ENCODE peak calls at places on chromosomes 13 and 19, in four cellular contexts. One of them, this sample, is unnamed.

GRCh38 chr13:48831248-48831647 is 144.5 kb upstream of the FNDC3A start:
- DNase-seq in HCT116: no peak
- DNase-seq in A549: no peak
- DNase-seq in H1: no peak
- DNase-seq in this sample: no peak

GRCh38 chr19:23283925-23284324 is 33.7 kb upstream of the ZNF724 start:
- DNase-seq in HCT116: peak; percentile 18
- DNase-seq in H1: peak; percentile 54
- DNase-seq in A549: peak; percentile 61
- DNase-seq in this sample: peak; percentile 4

GRCh38 chr19:15815306-15815705 is at the start of gene OR10H1:
- DNase-seq in H1: no peak
- DNase-seq in HCT116: no peak
- DNase-seq in A549: no peak
- DNase-seq in this sample: no peak

GRCh38 chr13:30520571-30520970 is 54.8 kb upstream of the HMGB1 start:
- DNase-seq in HCT116: no peak
- DNase-seq in H1: no peak
- DNase-seq in A549: peak; percentile 20
- DNase-seq in this sample: no peak

GRCh38 chr13:52784591-52785340 is 45.1 kb upstream of the CNMD start:
- DNase-seq in H1: no peak
- DNase-seq in HCT116: no peak
- DNase-seq in A549: no peak
- DNase-seq in this sample: no peak

GRCh38 chr19:5131866-5132561 is 163.1 kb downstream of the KDM4B start:
- DNase-seq in A549: no peak
- DNase-seq in H1: no peak
- DNase-seq in HCT116: no peak
- DNase-seq in this sample: no peak

GRCh38 chr13:46521921-46522691 is 30.9 kb upstream of the LRCH1 start:
- DNase-seq in HCT116: no peak
- DNase-seq in A549: no peak
- DNase-seq in H1: no peak
- DNase-seq in this sample: no peak

GRCh38 chr13:32048816-32049215 is 17.2 kb downstream of the FRY start:
- DNase-seq in H1: no peak
- DNase-seq in A549: no peak
- DNase-seq in HCT116: no peak
- DNase-seq in this sample: peak; percentile 11

GRCh38 chr19:47226426-47227346 is 4.3 kb downstream of the BBC3 start:
- DNase-seq in A549: peak; percentile 95
- DNase-seq in HCT116: peak; percentile 76
- DNase-seq in H1: no peak
- DNase-seq in this sample: peak; percentile 54

GRCh38 chr19:19538767-19539166 is 702 bp downstream of the CILP2 start:
- DNase-seq in A549: no peak
- DNase-seq in HCT116: no peak
- DNase-seq in H1: no peak
- DNase-seq in this sample: no peak

GRCh38 chr13:91776650-91777193 is 378.3 kb downstream of the GPC5 start:
- DNase-seq in HCT116: no peak
- DNase-seq in A549: no peak
- DNase-seq in H1: no peak
- DNase-seq in this sample: no peak

GRCh38 chr13:44249439-44249838 is 124.2 kb upstream of the SERP2 start:
- DNase-seq in HCT116: no peak
- DNase-seq in A549: no peak
- DNase-seq in H1: no peak
- DNase-seq in this sample: peak; percentile 60

GRCh38 chr13:76741624-76742023 is 144.6 kb downstream of the KCTD12 start:
- DNase-seq in A549: no peak
- DNase-seq in H1: no peak
- DNase-seq in HCT116: no peak
- DNase-seq in this sample: no peak

GRCh38 chr13:42495256-42495655 is 78.7 kb upstream of the TNFSF11 start:
- DNase-seq in HCT116: no peak
- DNase-seq in H1: no peak
- DNase-seq in A549: no peak
- DNase-seq in this sample: peak; percentile 13

GRCh38 chr13:45473627-45474026 is 8.9 kb downstream of the COG3 start:
- DNase-seq in HCT116: no peak
- DNase-seq in H1: no peak
- DNase-seq in A549: peak; percentile 12
- DNase-seq in this sample: no peak

GRCh38 chr19:2294377-2295335 is 12.7 kb upstream of the PEAK3 start:
- DNase-seq in HCT116: no peak
- DNase-seq in H1: no peak
- DNase-seq in A549: no peak
- DNase-seq in this sample: no peak

GRCh38 chr13:52345048-52345447 is 60.9 kb downstream of the THSD1 start:
- DNase-seq in HCT116: no peak
- DNase-seq in A549: no peak
- DNase-seq in H1: no peak
- DNase-seq in this sample: peak; percentile 77

GRCh38 chr19:39253374-39254149 is 4.9 kb upstream of the IFNL4 start:
- DNase-seq in A549: no peak
- DNase-seq in HCT116: no peak
- DNase-seq in H1: no peak
- DNase-seq in this sample: no peak

GRCh38 chr13:113458218-113459065 is 5.2 kb upstream of the ADPRHL1 start:
- DNase-seq in H1: no peak
- DNase-seq in A549: peak; percentile 21
- DNase-seq in HCT116: no peak
- DNase-seq in this sample: no peak

GRCh38 chr19:46809534-46810272 is 21.3 kb upstream of the SLC1A5 start:
- DNase-seq in HCT116: no peak
- DNase-seq in A549: no peak
- DNase-seq in H1: no peak
- DNase-seq in this sample: no peak

GRCh38 chr19:18940791-18941627 is at the start of gene HOMER3:
- DNase-seq in A549: peak; percentile 36
- DNase-seq in H1: no peak
- DNase-seq in HCT116: no peak
- DNase-seq in this sample: peak; percentile 20

GRCh38 chr19:1354496-1355257 is 29.0 kb upstream of the NDUFS7 start:
- DNase-seq in H1: peak; percentile 82
- DNase-seq in A549: peak; percentile 81
- DNase-seq in HCT116: peak; percentile 60
- DNase-seq in this sample: peak; percentile 88

GRCh38 chr13:112722433-112723250 is 32.8 kb downstream of the ATP11A start:
- DNase-seq in HCT116: peak; percentile 86
- DNase-seq in A549: peak; percentile 74
- DNase-seq in H1: no peak
- DNase-seq in this sample: peak; percentile 92

GRCh38 chr19:16257509-16258002 is 59.8 kb downstream of the AP1M1 start:
- DNase-seq in H1: no peak
- DNase-seq in A549: no peak
- DNase-seq in HCT116: no peak
- DNase-seq in this sample: no peak

GRCh38 chr19:23547156-23547555 is 139.9 kb downstream of the ZNF675 start:
- DNase-seq in A549: no peak
- DNase-seq in H1: no peak
- DNase-seq in HCT116: no peak
- DNase-seq in this sample: no peak

GRCh38 chr13:28568286-28568685 is 73.4 kb upstream of the FLT1 start:
- DNase-seq in H1: no peak
- DNase-seq in A549: no peak
- DNase-seq in HCT116: no peak
- DNase-seq in this sample: peak; percentile 49

GRCh38 chr13:95099541-95099940 is 201.7 kb downstream of the ABCC4 start:
- DNase-seq in A549: peak; percentile 93
- DNase-seq in H1: no peak
- DNase-seq in HCT116: no peak
- DNase-seq in this sample: peak; percentile 72

GRCh38 chr13:20340759-20341161 is 108.6 kb upstream of the GJB6 start:
- DNase-seq in A549: no peak
- DNase-seq in HCT116: no peak
- DNase-seq in H1: no peak
- DNase-seq in this sample: no peak

GRCh38 chr13:45412274-45413049 is 5.7 kb downstream of the SLC25A30 start:
- DNase-seq in H1: no peak
- DNase-seq in HCT116: no peak
- DNase-seq in A549: no peak
- DNase-seq in this sample: peak; percentile 25

GRCh38 chr13:95724252-95724651 is 47.3 kb downstream of the DNAJC3 start:
- DNase-seq in H1: no peak
- DNase-seq in HCT116: no peak
- DNase-seq in A549: no peak
- DNase-seq in this sample: no peak

GRCh38 chr19:3538258-3538929 is 580 bp upstream of the TEKTIP1 start:
- DNase-seq in H1: no peak
- DNase-seq in A549: no peak
- DNase-seq in HCT116: no peak
- DNase-seq in this sample: no peak

GRCh38 chr19:3535235-3535921 is 3.6 kb upstream of the TEKTIP1 start:
- DNase-seq in HCT116: no peak
- DNase-seq in H1: no peak
- DNase-seq in A549: no peak
- DNase-seq in this sample: no peak

GRCh38 chr19:3537438-3538240 is 1.3 kb upstream of the TEKTIP1 start:
- DNase-seq in H1: no peak
- DNase-seq in A549: peak; percentile 39
- DNase-seq in HCT116: no peak
- DNase-seq in this sample: no peak

GRCh38 chr19:3537101-3537437 is 1.9 kb upstream of the TEKTIP1 start:
- DNase-seq in HCT116: no peak
- DNase-seq in A549: no peak
- DNase-seq in H1: no peak
- DNase-seq in this sample: no peak

DNA sequence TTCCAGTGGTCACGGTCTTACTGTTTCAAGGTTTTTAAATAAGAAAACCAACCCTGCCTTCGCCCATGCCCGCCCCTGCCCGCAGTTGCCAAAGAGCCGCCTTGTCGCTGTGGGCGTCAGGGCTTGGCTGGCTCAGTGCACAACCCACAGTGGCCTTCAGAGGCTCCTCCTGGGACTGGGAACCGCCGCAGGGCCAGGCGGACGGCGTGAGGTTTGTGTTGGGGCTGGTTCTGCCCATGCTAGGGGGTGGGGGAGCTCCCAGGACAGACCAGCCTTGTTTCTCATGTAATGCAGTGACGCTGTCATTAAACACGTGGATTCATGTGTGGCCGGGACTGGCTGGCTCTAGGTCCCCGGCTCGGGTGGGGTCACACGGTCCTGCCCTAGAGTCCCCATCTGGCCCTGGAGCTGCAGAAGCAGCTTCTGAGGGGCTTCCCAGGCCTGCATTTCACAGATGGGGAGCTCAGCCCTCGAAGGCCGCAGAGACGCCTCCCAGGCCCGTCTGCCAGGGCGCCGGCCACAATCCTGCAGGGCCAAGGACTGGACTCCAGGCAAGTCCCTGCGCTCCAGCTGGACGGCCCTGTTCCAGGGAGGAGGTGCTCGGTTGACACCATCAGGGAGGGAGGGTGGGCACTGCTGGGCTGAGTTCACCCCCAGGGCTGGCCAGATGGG is 2.4 kb upstream of the TEKTIP1 start:
- DNase-seq in HCT116: no peak
- DNase-seq in H1: no peak
- DNase-seq in A549: no peak
- DNase-seq in this sample: no peak
- TF ChIP-seq POLR2A in HCT116: no peak
- TF ChIP-seq POLR2A in H1: no peak
- TF ChIP-seq POLR2A in A549: no peak
- TF ChIP-seq POLR2A in this sample: no peak

DNA sequence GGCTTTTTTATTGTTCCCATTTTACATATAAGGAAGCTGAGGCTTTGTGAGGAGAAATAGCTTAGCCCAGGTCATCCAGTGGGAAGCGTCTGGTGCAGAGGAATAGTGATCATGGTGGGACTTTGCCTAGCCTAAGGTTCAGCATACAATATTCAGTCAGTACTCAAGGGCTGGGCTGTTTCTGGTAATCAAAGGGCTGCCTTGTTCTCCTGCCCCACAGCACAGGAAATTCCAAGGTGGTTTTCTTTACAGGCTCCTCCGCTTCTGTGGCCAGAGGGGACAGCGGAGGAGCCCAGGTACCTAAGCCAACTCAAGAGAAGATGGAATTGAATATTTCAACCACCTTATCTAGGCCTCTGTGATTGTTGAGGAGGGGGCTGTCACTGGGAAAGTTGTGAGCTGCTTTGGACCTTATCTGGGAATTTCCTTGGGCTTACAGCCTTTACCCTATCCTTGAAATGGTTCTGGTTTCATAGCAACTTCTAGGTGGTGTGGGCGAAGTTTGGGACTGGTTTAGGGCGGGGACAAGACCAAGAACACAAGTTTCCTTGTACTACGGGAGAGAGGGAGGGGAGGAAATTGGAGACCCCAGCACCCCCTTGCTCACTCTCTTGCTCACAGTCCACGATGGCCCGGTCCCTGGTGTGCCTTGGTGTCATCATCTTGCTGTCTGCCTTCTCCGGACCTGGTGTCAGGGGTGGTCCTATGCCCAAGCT is at the start of gene MIA:
- DNase-seq in A549: no peak
- DNase-seq in H1: no peak
- DNase-seq in HCT116: no peak
- DNase-seq in this sample: no peak
- TF ChIP-seq MAX in A549: no peak
- TF ChIP-seq MAX in H1: no peak
- TF ChIP-seq MAX in HCT116: no peak
- TF ChIP-seq MAX in this sample: no peak

GRCh38 chr19:28862238-28862637 is 350.7 kb downstream of the UQCRFS1 start:
- DNase-seq in A549: no peak
- DNase-seq in H1: no peak
- DNase-seq in HCT116: no peak
- DNase-seq in this sample: no peak

GRCh38 chr19:28864024-28864503 is 348.9 kb downstream of the UQCRFS1 start:
- DNase-seq in H1: no peak
- DNase-seq in HCT116: no peak
- DNase-seq in A549: no peak
- DNase-seq in this sample: no peak

GRCh38 chr19:28855216-28855615 is 357.7 kb downstream of the UQCRFS1 start:
- DNase-seq in H1: no peak
- DNase-seq in HCT116: no peak
- DNase-seq in A549: no peak
- DNase-seq in this sample: no peak

GRCh38 chr19:28864577-28865042 is 348.3 kb downstream of the UQCRFS1 start:
- DNase-seq in H1: no peak
- DNase-seq in HCT116: no peak
- DNase-seq in A549: no peak
- DNase-seq in this sample: no peak

GRCh38 chr19:28859811-28860210 is 353.1 kb downstream of the UQCRFS1 start:
- DNase-seq in A549: no peak
- DNase-seq in H1: no peak
- DNase-seq in HCT116: no peak
- DNase-seq in this sample: no peak
- TF ChIP-seq POLR2A in A549: no peak
- TF ChIP-seq POLR2A in H1: no peak
- TF ChIP-seq POLR2A in HCT116: no peak
- TF ChIP-seq POLR2A in this sample: no peak

GRCh38 chr19:29727906-29728305 is 12.8 kb upstream of the C19orf12 start:
- DNase-seq in A549: no peak
- DNase-seq in HCT116: no peak
- DNase-seq in H1: no peak
- DNase-seq in this sample: no peak

GRCh38 chr19:29735821-29736220 is 20.8 kb upstream of the C19orf12 start:
- DNase-seq in HCT116: no peak
- DNase-seq in H1: no peak
- DNase-seq in A549: peak; percentile 31
- DNase-seq in this sample: no peak

GRCh38 chr19:29731331-29731850 is 16.3 kb upstream of the C19orf12 start:
- DNase-seq in HCT116: no peak
- DNase-seq in H1: no peak
- DNase-seq in A549: no peak
- DNase-seq in this sample: no peak
- TF ChIP-seq MAX in HCT116: no peak
- TF ChIP-seq MAX in H1: no peak
- TF ChIP-seq MAX in A549: no peak
- TF ChIP-seq MAX in this sample: no peak